ENCODE peak calls at places on chromosomes 7 and 10, in eight cellular contexts. J is HCT116; O is HFF-Myc; K is nephron progenitor cell; F is GM20000; I is HFFc6; U is PC-3; N is activated CD8-positive, alpha-beta T cell treated with anti-CD3 and anti-CD28 coated beads for 36 hours. E is an unnamed sample.
A peak's percentile ranks its signal among the peaks of the same experiment; 100 is the strongest.

GRCh38 chr10:5501976-5502902 is 2.9 kb upstream of the CALML5 start:
- DNase-seq in J (no peak), O (no peak), K (no peak), F (no peak), I (no peak), U (no peak), N (no peak), E (no peak)

GRCh38 chr7:17085186-17085585 is 203.4 kb upstream of the AGR3 start:
- DNase-seq in J (no peak), O (no peak), K (no peak), F (no peak), I (no peak), U (peak; percentile 58), N (no peak), E (no peak)

GRCh38 chr10:113313048-113313611 is 239.7 kb upstream of the HABP2 start:
- DNase-seq in J (no peak), O (no peak), K (no peak), F (no peak), I (no peak), U (no peak), N (no peak), E (no peak)

GRCh38 chr10:124303662-124304418 is 114.9 kb downstream of the OAT start:
- DNase-seq in J (no peak), O (no peak), K (no peak), F (no peak), I (no peak), U (no peak), N (no peak), E (no peak)

GRCh38 chr7:98280791-98281756 is at the start of gene BRI3:
- DNase-seq in J (peak; percentile 64), O (no peak), K (peak; percentile 93), F (peak; percentile 99), I (peak; percentile 45), U (peak; percentile 85), N (peak; percentile 92), E (peak; percentile 81)

GRCh38 chr10:89351402-89352038 is 23.7 kb downstream of the IFIT3 start:
- DNase-seq in J (no peak), O (no peak), K (no peak), F (peak; percentile 58), I (peak; percentile 32), U (peak; percentile 10), N (peak; percentile 34), E (no peak)

GRCh38 chr7:141974831-141975230 is 1.3 kb upstream of the TAS2R38 start:
- DNase-seq in J (peak; percentile 28), O (no peak), K (peak; percentile 10), F (no peak), I (no peak), U (peak; percentile 52), N (peak; percentile 48), E (no peak)

GRCh38 chr10:5698062-5698461 is 13.4 kb downstream of the TASOR2 start:
- DNase-seq in J (no peak), O (no peak), K (no peak), F (no peak), I (no peak), U (no peak), N (no peak), E (no peak)

GRCh38 chr10:112715581-112715980 is 234.5 kb upstream of the TCF7L2 start:
- DNase-seq in J (no peak), O (no peak), K (no peak), F (no peak), I (no peak), U (peak; percentile 71), N (no peak), E (no peak)

GRCh38 chr10:97593423-97593822 is 3.9 kb downstream of the C10orf62 start:
- DNase-seq in J (no peak), O (no peak), K (no peak), F (no peak), I (no peak), U (no peak), N (no peak), E (no peak)

GRCh38 chr7:47488969-47489342 is 93.0 kb downstream of the TNS3 start:
- DNase-seq in J (no peak), O (no peak), K (no peak), F (no peak), I (no peak), U (no peak), N (no peak), E (no peak)

GRCh38 chr10:35722226-35722625 is 80.1 kb upstream of the FZD8 start:
- DNase-seq in J (no peak), O (no peak), K (no peak), F (no peak), I (no peak), U (no peak), N (no peak), E (no peak)

GRCh38 chr10:25522294-25522693 is 347.5 kb downstream of the GPR158 start:
- DNase-seq in J (no peak), O (no peak), K (no peak), F (no peak), I (no peak), U (no peak), N (no peak), E (no peak)

GRCh38 chr7:142583424-142583823 is 165.8 kb upstream of the PRSS1 start:
- DNase-seq in J (peak; percentile 63), O (peak; percentile 66), K (no peak), F (peak; percentile 68), I (peak; percentile 88), U (peak; percentile 90), N (peak; percentile 61), E (no peak)

GRCh38 chr10:124604214-124605000 is 139.8 kb downstream of the FAM53B start:
- DNase-seq in J (no peak), O (no peak), K (no peak), F (no peak), I (no peak), U (no peak), N (no peak), E (no peak)

GRCh38 chr10:87546971-87547413 is 42.3 kb downstream of the MINPP1 start:
- DNase-seq in J (no peak), O (no peak), K (no peak), F (no peak), I (peak; percentile 37), U (peak; percentile 76), N (no peak), E (no peak)

GRCh38 chr7:48832303-48832845 is 92.0 kb upstream of the CDC14C start:
- DNase-seq in J (no peak), O (no peak), K (no peak), F (no peak), I (no peak), U (no peak), N (no peak), E (no peak)

GRCh38 chr10:119020627-119020946 is 8.9 kb upstream of the NANOS1 start:
- DNase-seq in J (no peak), O (no peak), K (peak; percentile 26), F (no peak), I (no peak), U (peak; percentile 7), N (peak; percentile 62), E (no peak)

GRCh38 chr7:31408120-31408729 is 67.7 kb upstream of the NEUROD6 start:
- DNase-seq in J (peak; percentile 18), O (no peak), K (no peak), F (no peak), I (no peak), U (peak; percentile 91), N (no peak), E (no peak)

GRCh38 chr7:64625114-64626082 is 40.5 kb upstream of the ZNF107 start:
- DNase-seq in J (no peak), O (no peak), K (no peak), F (peak; percentile 9), I (no peak), U (peak; percentile 30), N (no peak), E (no peak)
- TF ChIP-seq CTCF in J (peak; percentile 79), O (peak; percentile 40), K (no peak), F (peak; percentile 43), I (peak; percentile 91), U (peak; percentile 71), N (peak; percentile 89), E (peak; percentile 23)

GRCh38 chr7:151310578-151310977 is 31.0 kb upstream of the NUB1 start:
- DNase-seq in J (no peak), O (no peak), K (no peak), F (no peak), I (no peak), U (peak; percentile 52), N (no peak), E (no peak)
- TF ChIP-seq CTCF in J (peak; percentile 47), O (peak; percentile 27), K (peak; percentile 13), F (peak; percentile 24), I (peak; percentile 78), U (peak; percentile 71), N (peak; percentile 12), E (no peak)

GRCh38 chr10:30821994-30822692 is 192.6 kb upstream of the LYZL2 start:
- DNase-seq in J (no peak), O (no peak), K (no peak), F (no peak), I (no peak), U (no peak), N (no peak), E (no peak)
- TF ChIP-seq CTCF in J (no peak), O (no peak), K (no peak), F (no peak), I (no peak), U (no peak), N (no peak), E (no peak)

GRCh38 chr7:43582503-43583423 is at the start of gene STK17A:
- DNase-seq in J (peak; percentile 83), O (peak; percentile 76), K (peak; percentile 92), F (peak; percentile 95), I (peak; percentile 83), U (peak; percentile 92), N (peak; percentile 93), E (peak; percentile 76)

GRCh38 chr7:43585521-43585920 is 2.6 kb downstream of the STK17A start:
- DNase-seq in J (no peak), O (no peak), K (no peak), F (no peak), I (peak; percentile 48), U (peak; percentile 37), N (no peak), E (no peak)

GRCh38 chr7:43584200-43584586 is 1.3 kb downstream of the STK17A start:
- DNase-seq in J (no peak), O (no peak), K (no peak), F (no peak), I (peak; percentile 62), U (peak; percentile 61), N (peak; percentile 61), E (no peak)

GRCh38 chr7:43586251-43586900 is 3.5 kb downstream of the STK17A start:
- DNase-seq in J (no peak), O (no peak), K (no peak), F (no peak), I (peak; percentile 77), U (peak; percentile 86), N (no peak), E (no peak)

DNA sequence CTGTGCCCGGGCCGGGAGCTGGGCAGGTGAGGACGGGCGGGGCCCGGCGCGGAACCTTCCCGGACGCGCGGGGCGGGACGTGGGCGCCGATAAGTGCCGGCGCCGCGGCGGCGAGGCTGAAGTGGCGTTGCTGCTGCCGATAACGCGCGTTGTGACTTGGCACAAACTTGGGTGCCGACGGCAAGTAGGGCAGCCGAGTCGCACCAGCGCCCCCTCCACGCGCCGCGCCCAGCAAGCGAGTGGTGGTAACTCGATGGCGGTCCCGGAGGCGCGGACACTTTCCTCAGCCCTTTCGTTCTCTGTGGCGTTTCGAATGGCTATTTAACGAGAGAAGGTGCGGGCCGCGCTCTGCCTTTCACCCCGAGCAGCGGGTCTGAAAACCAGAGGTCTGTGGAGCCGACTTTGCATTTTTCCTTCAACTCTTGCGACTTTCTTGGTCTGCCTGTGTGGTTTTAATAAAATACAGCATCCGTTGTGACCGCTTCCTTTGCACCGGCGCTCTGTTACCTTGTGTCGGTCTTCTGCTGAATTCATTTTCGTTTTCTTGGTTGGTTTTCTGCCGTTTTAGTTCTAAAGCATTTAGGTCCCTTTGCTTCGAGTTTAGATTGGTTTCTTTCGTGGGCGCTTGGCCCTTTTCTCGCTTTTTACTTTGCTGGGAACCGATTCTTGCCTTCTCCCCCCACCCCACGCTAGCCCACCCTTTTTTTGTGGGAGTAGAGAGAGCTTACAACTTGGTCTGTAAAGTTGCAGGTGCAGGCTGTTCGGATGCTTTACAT is 704 bp downstream of the STK17A start:
- DNase-seq in J (no peak), O (no peak), K (peak; percentile 69), F (no peak), I (peak; percentile 38), U (peak; percentile 50), N (peak; percentile 77), E (no peak)
- TF ChIP-seq CTCF in J (no peak), O (no peak), K (no peak), F (no peak), I (no peak), U (no peak), N (no peak), E (no peak)